ENCODE peak calls at places on chromosomes 16 and 17, in six cellular contexts. One of them, this sample, is unnamed.

GRCh38 chr17:68821860-68822693 is 133.1 kb downstream of the ABCA8 start:
- DNase-seq in hypothalamus: no peak
- DNase-seq in M059J: peak
- DNase-seq in activated naive CD4-positive, alpha-beta T cell: no peak
- DNase-seq in NCI-H2029 treated with DMSO at 0.1 percent for 48 hours: no peak
- DNase-seq in stimulated activated CD8-positive, alpha-beta memory T cell treated with anti-CD3 and anti-CD28 coated beads, Interleukin-15, amount 100 ng/mL, for 24 hours: no peak
- DNase-seq in this sample: peak

GRCh38 chr16:81480856-81481821 is 36.5 kb downstream of the CMIP start:
- DNase-seq in hypothalamus: no peak
- DNase-seq in M059J: peak
- DNase-seq in activated naive CD4-positive, alpha-beta T cell: no peak
- DNase-seq in NCI-H2029 treated with DMSO at 0.1 percent for 48 hours: no peak
- DNase-seq in stimulated activated CD8-positive, alpha-beta memory T cell treated with anti-CD3 and anti-CD28 coated beads, Interleukin-15, amount 100 ng/mL, for 24 hours: no peak
- DNase-seq in this sample: peak

GRCh38 chr16:85002643-85003042 is 8.7 kb downstream of the ZDHHC7 start:
- DNase-seq in hypothalamus: peak
- DNase-seq in M059J: no peak
- DNase-seq in activated naive CD4-positive, alpha-beta T cell: no peak
- DNase-seq in NCI-H2029 treated with DMSO at 0.1 percent for 48 hours: no peak
- DNase-seq in stimulated activated CD8-positive, alpha-beta memory T cell treated with anti-CD3 and anti-CD28 coated beads, Interleukin-15, amount 100 ng/mL, for 24 hours: no peak
- DNase-seq in this sample: no peak

GRCh38 chr16:28009586-28010373 is 53.7 kb downstream of the GSG1L start:
- DNase-seq in hypothalamus: no peak
- DNase-seq in M059J: no peak
- DNase-seq in activated naive CD4-positive, alpha-beta T cell: no peak
- DNase-seq in NCI-H2029 treated with DMSO at 0.1 percent for 48 hours: no peak
- DNase-seq in stimulated activated CD8-positive, alpha-beta memory T cell treated with anti-CD3 and anti-CD28 coated beads, Interleukin-15, amount 100 ng/mL, for 24 hours: no peak
- DNase-seq in this sample: no peak

GRCh38 chr17:57326348-57326747 is 70.0 kb downstream of the MSI2 start:
- DNase-seq in hypothalamus: no peak
- DNase-seq in M059J: no peak
- DNase-seq in activated naive CD4-positive, alpha-beta T cell: no peak
- DNase-seq in NCI-H2029 treated with DMSO at 0.1 percent for 48 hours: no peak
- DNase-seq in stimulated activated CD8-positive, alpha-beta memory T cell treated with anti-CD3 and anti-CD28 coated beads, Interleukin-15, amount 100 ng/mL, for 24 hours: no peak
- DNase-seq in this sample: no peak

GRCh38 chr16:48496571-48497095 is 111.4 kb upstream of the SIAH1 start:
- DNase-seq in hypothalamus: no peak
- DNase-seq in M059J: no peak
- DNase-seq in activated naive CD4-positive, alpha-beta T cell: no peak
- DNase-seq in NCI-H2029 treated with DMSO at 0.1 percent for 48 hours: no peak
- DNase-seq in stimulated activated CD8-positive, alpha-beta memory T cell treated with anti-CD3 and anti-CD28 coated beads, Interleukin-15, amount 100 ng/mL, for 24 hours: no peak
- DNase-seq in this sample: no peak

GRCh38 chr16:87580855-87581261 is 21.4 kb upstream of the JPH3 start:
- DNase-seq in hypothalamus: no peak
- DNase-seq in M059J: peak
- DNase-seq in activated naive CD4-positive, alpha-beta T cell: no peak
- DNase-seq in NCI-H2029 treated with DMSO at 0.1 percent for 48 hours: no peak
- DNase-seq in stimulated activated CD8-positive, alpha-beta memory T cell treated with anti-CD3 and anti-CD28 coated beads, Interleukin-15, amount 100 ng/mL, for 24 hours: no peak
- DNase-seq in this sample: no peak

GRCh38 chr16:13171313-13171712 is 269.9 kb downstream of the SHISA9 start:
- DNase-seq in hypothalamus: no peak
- DNase-seq in M059J: no peak
- DNase-seq in activated naive CD4-positive, alpha-beta T cell: no peak
- DNase-seq in NCI-H2029 treated with DMSO at 0.1 percent for 48 hours: no peak
- DNase-seq in stimulated activated CD8-positive, alpha-beta memory T cell treated with anti-CD3 and anti-CD28 coated beads, Interleukin-15, amount 100 ng/mL, for 24 hours: no peak
- DNase-seq in this sample: no peak

GRCh38 chr16:80058236-80058635 is 457.7 kb upstream of the MAF start:
- DNase-seq in hypothalamus: peak
- DNase-seq in M059J: no peak
- DNase-seq in activated naive CD4-positive, alpha-beta T cell: no peak
- DNase-seq in NCI-H2029 treated with DMSO at 0.1 percent for 48 hours: no peak
- DNase-seq in stimulated activated CD8-positive, alpha-beta memory T cell treated with anti-CD3 and anti-CD28 coated beads, Interleukin-15, amount 100 ng/mL, for 24 hours: no peak
- DNase-seq in this sample: no peak

GRCh38 chr17:58468944-58469343 is 19.3 kb downstream of the HSF5 start:
- DNase-seq in hypothalamus: no peak
- DNase-seq in M059J: no peak
- DNase-seq in activated naive CD4-positive, alpha-beta T cell: no peak
- DNase-seq in NCI-H2029 treated with DMSO at 0.1 percent for 48 hours: no peak
- DNase-seq in stimulated activated CD8-positive, alpha-beta memory T cell treated with anti-CD3 and anti-CD28 coated beads, Interleukin-15, amount 100 ng/mL, for 24 hours: no peak
- DNase-seq in this sample: no peak

GRCh38 chr16:87765776-87766484 is at the start of gene KLHDC4:
- DNase-seq in hypothalamus: peak
- DNase-seq in M059J: peak
- DNase-seq in activated naive CD4-positive, alpha-beta T cell: peak
- DNase-seq in NCI-H2029 treated with DMSO at 0.1 percent for 48 hours: no peak
- DNase-seq in stimulated activated CD8-positive, alpha-beta memory T cell treated with anti-CD3 and anti-CD28 coated beads, Interleukin-15, amount 100 ng/mL, for 24 hours: peak
- DNase-seq in this sample: peak

GRCh38 chr17:37796081-37796480 is 51.2 kb upstream of the HNF1B start:
- DNase-seq in hypothalamus: no peak
- DNase-seq in M059J: no peak
- DNase-seq in activated naive CD4-positive, alpha-beta T cell: no peak
- DNase-seq in NCI-H2029 treated with DMSO at 0.1 percent for 48 hours: no peak
- DNase-seq in stimulated activated CD8-positive, alpha-beta memory T cell treated with anti-CD3 and anti-CD28 coated beads, Interleukin-15, amount 100 ng/mL, for 24 hours: no peak
- DNase-seq in this sample: no peak

GRCh38 chr16:17358846-17359245 is 111.9 kb downstream of the XYLT1 start:
- DNase-seq in hypothalamus: no peak
- DNase-seq in M059J: peak
- DNase-seq in activated naive CD4-positive, alpha-beta T cell: no peak
- DNase-seq in NCI-H2029 treated with DMSO at 0.1 percent for 48 hours: no peak
- DNase-seq in stimulated activated CD8-positive, alpha-beta memory T cell treated with anti-CD3 and anti-CD28 coated beads, Interleukin-15, amount 100 ng/mL, for 24 hours: no peak
- DNase-seq in this sample: no peak

GRCh38 chr17:75525806-75526554 is 483 bp downstream of the LLGL2 start:
- DNase-seq in hypothalamus: no peak
- DNase-seq in M059J: no peak
- DNase-seq in activated naive CD4-positive, alpha-beta T cell: no peak
- DNase-seq in NCI-H2029 treated with DMSO at 0.1 percent for 48 hours: no peak
- DNase-seq in stimulated activated CD8-positive, alpha-beta memory T cell treated with anti-CD3 and anti-CD28 coated beads, Interleukin-15, amount 100 ng/mL, for 24 hours: no peak
- DNase-seq in this sample: no peak

GRCh38 chr17:30922235-30922993 is 669 bp downstream of the ADAP2 start:
- DNase-seq in hypothalamus: peak
- DNase-seq in M059J: no peak
- DNase-seq in activated naive CD4-positive, alpha-beta T cell: no peak
- DNase-seq in NCI-H2029 treated with DMSO at 0.1 percent for 48 hours: no peak
- DNase-seq in stimulated activated CD8-positive, alpha-beta memory T cell treated with anti-CD3 and anti-CD28 coated beads, Interleukin-15, amount 100 ng/mL, for 24 hours: no peak
- DNase-seq in this sample: no peak

GRCh38 chr16:57134982-57135381 is 42.6 kb downstream of the CPNE2 start:
- DNase-seq in hypothalamus: no peak
- DNase-seq in M059J: no peak
- DNase-seq in activated naive CD4-positive, alpha-beta T cell: peak
- DNase-seq in NCI-H2029 treated with DMSO at 0.1 percent for 48 hours: no peak
- DNase-seq in stimulated activated CD8-positive, alpha-beta memory T cell treated with anti-CD3 and anti-CD28 coated beads, Interleukin-15, amount 100 ng/mL, for 24 hours: no peak
- DNase-seq in this sample: no peak

GRCh38 chr16:27304102-27304501 is 9.7 kb upstream of the IL4R start:
- DNase-seq in hypothalamus: no peak
- DNase-seq in M059J: no peak
- DNase-seq in activated naive CD4-positive, alpha-beta T cell: no peak
- DNase-seq in NCI-H2029 treated with DMSO at 0.1 percent for 48 hours: no peak
- DNase-seq in stimulated activated CD8-positive, alpha-beta memory T cell treated with anti-CD3 and anti-CD28 coated beads, Interleukin-15, amount 100 ng/mL, for 24 hours: no peak
- DNase-seq in this sample: no peak

GRCh38 chr16:13351651-13352217 is 450.3 kb downstream of the SHISA9 start:
- DNase-seq in hypothalamus: no peak
- DNase-seq in M059J: no peak
- DNase-seq in activated naive CD4-positive, alpha-beta T cell: no peak
- DNase-seq in NCI-H2029 treated with DMSO at 0.1 percent for 48 hours: peak
- DNase-seq in stimulated activated CD8-positive, alpha-beta memory T cell treated with anti-CD3 and anti-CD28 coated beads, Interleukin-15, amount 100 ng/mL, for 24 hours: no peak
- DNase-seq in this sample: no peak

GRCh38 chr17:18191071-18191667 is 7.5 kb downstream of the ALKBH5 start:
- DNase-seq in hypothalamus: no peak
- DNase-seq in M059J: no peak
- DNase-seq in activated naive CD4-positive, alpha-beta T cell: no peak
- DNase-seq in NCI-H2029 treated with DMSO at 0.1 percent for 48 hours: peak
- DNase-seq in stimulated activated CD8-positive, alpha-beta memory T cell treated with anti-CD3 and anti-CD28 coated beads, Interleukin-15, amount 100 ng/mL, for 24 hours: no peak
- DNase-seq in this sample: no peak

GRCh38 chr16:22648941-22649340 is 138.2 kb downstream of the NPIPB5 start:
- DNase-seq in hypothalamus: no peak
- DNase-seq in M059J: no peak
- DNase-seq in activated naive CD4-positive, alpha-beta T cell: no peak
- DNase-seq in NCI-H2029 treated with DMSO at 0.1 percent for 48 hours: no peak
- DNase-seq in stimulated activated CD8-positive, alpha-beta memory T cell treated with anti-CD3 and anti-CD28 coated beads, Interleukin-15, amount 100 ng/mL, for 24 hours: no peak
- DNase-seq in this sample: no peak

GRCh38 chr17:1232786-1233185 is 37.5 kb upstream of the BHLHA9 start:
- DNase-seq in hypothalamus: no peak
- DNase-seq in M059J: peak
- DNase-seq in activated naive CD4-positive, alpha-beta T cell: no peak
- DNase-seq in NCI-H2029 treated with DMSO at 0.1 percent for 48 hours: no peak
- DNase-seq in stimulated activated CD8-positive, alpha-beta memory T cell treated with anti-CD3 and anti-CD28 coated beads, Interleukin-15, amount 100 ng/mL, for 24 hours: no peak
- DNase-seq in this sample: no peak

GRCh38 chr17:15913826-15914225 is 31.1 kb upstream of the ADORA2B start:
- DNase-seq in hypothalamus: no peak
- DNase-seq in M059J: no peak
- DNase-seq in activated naive CD4-positive, alpha-beta T cell: no peak
- DNase-seq in NCI-H2029 treated with DMSO at 0.1 percent for 48 hours: no peak
- DNase-seq in stimulated activated CD8-positive, alpha-beta memory T cell treated with anti-CD3 and anti-CD28 coated beads, Interleukin-15, amount 100 ng/mL, for 24 hours: no peak
- DNase-seq in this sample: no peak

GRCh38 chr17:76224321-76224852 is 15.9 kb downstream of the RNF157 start:
- DNase-seq in hypothalamus: no peak
- DNase-seq in M059J: no peak
- DNase-seq in activated naive CD4-positive, alpha-beta T cell: no peak
- DNase-seq in NCI-H2029 treated with DMSO at 0.1 percent for 48 hours: no peak
- DNase-seq in stimulated activated CD8-positive, alpha-beta memory T cell treated with anti-CD3 and anti-CD28 coated beads, Interleukin-15, amount 100 ng/mL, for 24 hours: no peak
- DNase-seq in this sample: no peak

GRCh38 chr17:64614266-64615011 is 47.7 kb downstream of the SMURF2 start:
- DNase-seq in hypothalamus: no peak
- DNase-seq in M059J: no peak
- DNase-seq in activated naive CD4-positive, alpha-beta T cell: no peak
- DNase-seq in NCI-H2029 treated with DMSO at 0.1 percent for 48 hours: no peak
- DNase-seq in stimulated activated CD8-positive, alpha-beta memory T cell treated with anti-CD3 and anti-CD28 coated beads, Interleukin-15, amount 100 ng/mL, for 24 hours: no peak
- DNase-seq in this sample: no peak

This sample was measured in HuH-7.